ENCODE peak calls at places on chromosomes 7 and 10, in four cellular contexts. R, S, C and O are unnamed samples.

GRCh38 chr7:142434666-142435174 is 176.9 kb upstream of the PRSS58 start:
- DNase-seq in R (no peak), S (peak; percentile 36), C (no peak), O (no peak)

GRCh38 chr7:128728608-128729007 is 10.6 kb upstream of the CALU start:
- DNase-seq in R (no peak), S (peak; percentile 45), C (no peak), O (peak; percentile 74)

GRCh38 chr7:47941136-47941844 is 7.0 kb downstream of the PKD1L1 start:
- DNase-seq in S (peak; percentile 82), C (no peak), R (no peak), O (peak; percentile 92)

GRCh38 chr10:72355214-72355555 is 466 bp upstream of the DNAJB12 start:
- DNase-seq in C (no peak), R (no peak), S (no peak), O (no peak)

GRCh38 chr7:80445351-80445750 is 66.5 kb downstream of the GNAT3 start:
- DNase-seq in S (no peak), C (no peak), R (no peak), O (no peak)

GRCh38 chr10:62327897-62328296 is 46.3 kb upstream of the ZNF365 start:
- DNase-seq in C (no peak), S (no peak), R (no peak), O (no peak)

GRCh38 chr10:52007091-52007490 is 307.0 kb upstream of the DKK1 start:
- DNase-seq in C (no peak), R (no peak), S (no peak), O (no peak)

GRCh38 chr7:106279425-106280182 is 5.2 kb downstream of the NAMPT start:
- DNase-seq in R (peak; percentile 56), S (no peak), C (no peak), O (no peak)